ENCODE peak calls at places on chromosomes 6 and 20, in eight cellular contexts. E is ELR, B is fibroblast of villous mesenchyme, Y is A549, C is GM04503, U is C1 segment of cervical spinal cord, L is AG04449, Q is NCI-H1092. O is an unnamed sample.

GRCh38 chr6:52176550-52176949 is 9.6 kb upstream of the IL17A start:
- DNase-seq in Q (peak), C (no peak), E (no peak), Y (no peak), B (no peak), U (no peak), L (no peak), O (no peak)

GRCh38 chr20:4592316-4593148 is 129.2 kb upstream of the PRND start:
- DNase-seq in B (peak), Y (peak), U (no peak), L (no peak), C (no peak), Q (no peak), E (peak), O (peak)

GRCh38 chr6:104787305-104787704 is 72.4 kb downstream of the HACE1 start:
- DNase-seq in E (no peak), Y (no peak), B (no peak), Q (no peak), C (no peak), L (no peak), U (no peak), O (no peak)

GRCh38 chr20:23092861-23093543 is 6.9 kb upstream of the CD93 start:
- DNase-seq in C (no peak), U (no peak), B (no peak), L (no peak), E (no peak), Q (no peak), Y (no peak), O (no peak)

GRCh38 chr20:64164123-64164836 is at the start of gene MYT1:
- DNase-seq in L (no peak), Y (no peak), C (no peak), Q (peak), E (no peak), B (no peak), U (no peak), O (no peak)

GRCh38 chr20:63226020-63226943 is 9.4 kb upstream of the BIRC7 start:
- DNase-seq in L (no peak), U (no peak), Y (peak), B (no peak), C (no peak), E (no peak), Q (no peak), O (no peak)

GRCh38 chr6:11702039-11702795 is 76.4 kb downstream of the ADTRP start:
- DNase-seq in L (no peak), U (no peak), B (peak), Y (peak), E (peak), C (no peak), Q (no peak), O (no peak)

GRCh38 chr6:167648506-167649278 is 178.0 kb upstream of the AFDN start:
- DNase-seq in L (no peak), Q (no peak), E (no peak), B (no peak), C (no peak), Y (no peak), U (no peak), O (no peak)

GRCh38 chr6:142845624-142846458 is 99.1 kb downstream of the HIVEP2 start:
- DNase-seq in Y (peak), Q (no peak), C (no peak), U (peak), B (peak), E (peak), L (no peak), O (peak)

GRCh38 chr6:46954819-46955520 is 33.2 kb upstream of the ADGRF5 start:
- DNase-seq in U (no peak), Y (no peak), L (no peak), C (no peak), B (no peak), Q (no peak), E (no peak), O (no peak)

GRCh38 chr20:11717562-11717961 is 200.1 kb upstream of the BTBD3 start:
- DNase-seq in B (no peak), U (no peak), Y (no peak), L (no peak), Q (no peak), C (no peak), E (no peak), O (no peak)

GRCh38 chr6:34370371-34370770 is 22.1 kb downstream of the NUDT3 start:
- DNase-seq in U (no peak), B (no peak), E (no peak), Q (no peak), C (no peak), Y (no peak), L (no peak), O (no peak)

GRCh38 chr20:38196592-38196991 is 31.5 kb upstream of the TGM2 start:
- DNase-seq in Y (no peak), Q (no peak), E (peak), U (no peak), B (peak), L (no peak), C (peak), O (no peak)

GRCh38 chr6:75327807-75328206 is 43.2 kb upstream of the TMEM30A start:
- DNase-seq in Y (no peak), E (no peak), B (no peak), U (no peak), Q (no peak), C (no peak), L (no peak), O (no peak)

GRCh38 chr20:34604980-34605788 is 46.7 kb downstream of the MAP1LC3A start:
- DNase-seq in B (peak), Y (no peak), Q (no peak), C (peak), L (no peak), U (no peak), E (peak), O (no peak)

GRCh38 chr6:149037026-149037734 is 280.3 kb upstream of the TAB2 start:
- DNase-seq in Y (no peak), E (no peak), Q (peak), B (peak), C (no peak), L (no peak), U (no peak), O (no peak)

GRCh38 chr6:130896249-130896648 is 69.0 kb downstream of the SMLR1 start:
- DNase-seq in B (no peak), Y (no peak), L (no peak), E (no peak), C (no peak), U (peak), Q (no peak), O (no peak)

O was measured in HepG2.